ENCODE peak calls at places on chromosomes 7 and 10, in four cellular contexts. W is HepG2, T is H1, G is HCT116. B is an unnamed sample.

GRCh38 chr7:100483728-100484635 is at the start of gene NYAP1:
- DNase-seq in W (no peak), T (peak), G (no peak), B (peak)

GRCh38 chr7:151059362-151060112 is at the start of gene SLC4A2:
- DNase-seq in G (no peak), T (peak), W (peak), B (peak)

GRCh38 chr7:130921391-130922180 is 187.6 kb upstream of the KLF14 start:
- DNase-seq in T (peak), W (no peak), G (no peak), B (no peak)

GRCh38 chr7:129605038-129605437 is 6.5 kb upstream of the NRF1 start:
- DNase-seq in G (no peak), T (no peak), W (no peak), B (no peak)

GRCh38 chr10:123621492-123621891 is 44.7 kb upstream of the GPR26 start:
- DNase-seq in G (no peak), T (no peak), W (no peak), B (no peak)

GRCh38 chr7:38506756-38507155 is 124.4 kb downstream of the AMPH start:
- DNase-seq in W (no peak), T (no peak), G (no peak), B (no peak)

GRCh38 chr7:158279539-158280466 is 307.8 kb downstream of the PTPRN2 start:
- DNase-seq in T (no peak), G (no peak), W (no peak), B (no peak)

GRCh38 chr7:87507446-87507845 is 32.0 kb upstream of the ABCB4 start:
- DNase-seq in W (peak), T (no peak), G (no peak), B (no peak)

GRCh38 chr7:2651336-2651735 is 19.6 kb downstream of the TTYH3 start:
- DNase-seq in W (peak), T (no peak), G (no peak), B (no peak)
- TF ChIP-seq JUND in W (no peak), T (no peak), G (no peak), B (no peak)

DNA sequence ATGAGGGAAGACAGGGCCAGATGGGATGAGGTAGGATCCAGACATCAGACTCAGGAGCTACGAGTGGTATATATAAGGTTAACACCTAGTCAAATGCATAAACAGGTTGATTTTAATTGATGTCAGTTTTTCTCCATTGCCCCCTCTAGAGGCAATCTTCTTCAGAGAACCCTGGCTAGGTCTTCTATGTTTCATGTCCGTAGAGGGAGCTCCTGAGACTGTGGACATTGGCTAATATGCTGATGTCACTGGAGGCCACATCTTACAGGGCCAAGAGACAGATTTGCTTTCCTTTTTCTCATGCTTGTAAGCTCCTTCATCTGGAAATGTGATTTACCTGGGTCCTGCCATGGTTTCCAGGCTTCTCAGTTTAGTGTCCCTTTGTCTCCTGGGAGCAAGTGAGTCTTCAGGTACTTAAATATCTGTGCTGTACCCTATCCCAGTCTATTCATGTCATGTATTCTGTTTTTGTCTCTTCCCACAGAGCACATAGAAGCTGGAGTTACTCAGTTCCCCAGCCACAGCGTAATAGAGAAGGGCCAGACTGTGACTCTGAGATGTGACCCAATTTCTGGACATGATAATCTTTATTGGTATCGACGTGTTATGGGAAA is 161.6 kb upstream of the PRSS1 start:
- DNase-seq in T (no peak), G (peak), W (peak), B (peak)
- TF ChIP-seq JUND in T (no peak), G (no peak), W (no peak), B (no peak)

GRCh38 chr10:95245425-95246055 is 45.3 kb downstream of the PDLIM1 start:
- DNase-seq in W (no peak), G (no peak), T (no peak), B (no peak)

GRCh38 chr10:95247881-95248583 is 42.8 kb downstream of the PDLIM1 start:
- DNase-seq in W (no peak), T (peak), G (no peak), B (no peak)

GRCh38 chr10:95248989-95249388 is 41.8 kb downstream of the PDLIM1 start:
- DNase-seq in G (no peak), T (peak), W (no peak), B (no peak)

GRCh38 chr10:95247200-95247880 is 43.5 kb downstream of the PDLIM1 start:
- DNase-seq in W (peak), G (no peak), T (no peak), B (no peak)

DNA sequence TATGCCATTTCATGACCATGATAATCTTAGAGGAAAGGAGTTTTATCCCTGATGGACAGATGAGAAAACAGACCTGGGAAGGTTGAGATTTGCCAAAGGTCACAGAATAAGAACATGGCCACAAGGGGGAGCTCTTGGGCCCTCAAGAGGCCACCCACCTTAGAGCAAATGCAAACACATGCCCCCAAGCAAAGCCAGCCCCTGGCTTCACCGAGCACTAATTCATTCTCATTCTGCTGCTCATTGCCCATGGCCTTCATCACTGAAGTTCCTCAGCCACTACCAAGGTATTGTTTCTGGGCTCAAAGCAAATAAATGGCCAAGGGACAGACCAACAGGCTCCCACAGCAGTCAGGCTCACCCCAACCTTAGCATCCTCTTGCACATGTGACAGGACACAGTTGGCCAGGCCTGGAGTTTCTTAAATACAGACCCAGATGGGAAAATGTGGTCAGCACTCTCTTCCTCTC is 44.2 kb downstream of the PDLIM1 start:
- DNase-seq in W (peak), T (peak), G (peak), B (peak)
- TF ChIP-seq JUND in W (no peak), T (peak), G (no peak), B (no peak)

DNA sequence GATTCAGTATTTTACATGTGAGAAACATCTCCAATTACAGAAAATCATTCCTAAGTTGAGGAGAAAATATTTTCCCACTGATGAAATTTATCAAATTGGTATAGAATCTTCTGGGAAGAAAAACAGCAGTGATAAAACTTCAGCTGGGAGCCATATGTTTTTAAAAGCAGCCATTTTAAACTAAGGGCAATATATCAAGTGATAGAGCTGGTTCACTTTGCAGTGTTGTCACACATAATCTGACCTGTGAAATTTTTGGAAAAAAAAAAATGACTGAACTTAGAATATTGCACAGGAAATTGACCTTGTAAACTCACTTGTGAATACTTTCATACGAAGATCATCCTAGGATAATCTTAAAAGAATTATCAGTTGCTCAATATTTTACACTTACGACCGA is 10.5 kb upstream of the EZH2 start:
- DNase-seq in T (no peak), G (no peak), W (no peak), B (no peak)
- TF ChIP-seq JUND in T (no peak), G (no peak), W (no peak), B (no peak)

GRCh38 chr10:93461807-93462178 is 20.3 kb downstream of the MYOF start:
- DNase-seq in G (peak), T (no peak), W (no peak), B (no peak)
- TF ChIP-seq JUND in G (no peak), T (no peak), W (no peak), B (no peak)

GRCh38 chr10:130480491-130480890 is 344.3 kb downstream of the GLRX3 start:
- DNase-seq in T (no peak), W (no peak), G (no peak), B (no peak)

GRCh38 chr10:130481076-130481930 is 345.1 kb downstream of the GLRX3 start:
- DNase-seq in T (no peak), G (no peak), W (no peak), B (no peak)

GRCh38 chr10:130479906-130480305 is 343.7 kb downstream of the GLRX3 start:
- DNase-seq in T (no peak), G (no peak), W (no peak), B (no peak)

GRCh38 chr10:130479146-130479545 is 343.0 kb downstream of the GLRX3 start:
- DNase-seq in T (no peak), G (no peak), W (no peak), B (no peak)

DNA sequence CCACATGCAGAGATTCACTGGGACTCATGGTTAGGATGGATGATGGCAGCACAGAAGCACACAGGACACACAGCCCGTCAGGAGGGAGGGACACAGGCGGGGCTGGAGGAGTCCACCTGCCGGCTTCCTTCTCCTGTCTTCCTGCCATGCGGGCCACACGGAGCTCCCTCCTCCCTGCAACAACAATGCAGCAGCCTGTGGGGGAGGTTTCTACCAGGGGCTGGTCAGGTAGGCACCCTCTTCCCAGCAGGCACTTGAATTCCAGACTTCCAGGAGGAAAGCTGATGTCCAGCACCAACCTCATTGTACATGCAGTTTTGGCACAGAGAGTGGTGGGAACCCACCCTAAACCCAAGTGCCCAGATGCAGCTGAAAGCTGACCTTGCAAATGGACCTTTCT is 341.2 kb downstream of the GLRX3 start:
- DNase-seq in G (no peak), W (no peak), T (no peak), B (no peak)
- TF ChIP-seq JUND in G (no peak), W (no peak), T (no peak), B (no peak)

GRCh38 chr10:26197248-26197647 is 19.3 kb upstream of the GAD2 start:
- DNase-seq in G (no peak), T (no peak), W (no peak), B (no peak)

GRCh38 chr10:26199841-26200240 is 16.7 kb upstream of the GAD2 start:
- DNase-seq in T (no peak), W (no peak), G (no peak), B (no peak)

DNA sequence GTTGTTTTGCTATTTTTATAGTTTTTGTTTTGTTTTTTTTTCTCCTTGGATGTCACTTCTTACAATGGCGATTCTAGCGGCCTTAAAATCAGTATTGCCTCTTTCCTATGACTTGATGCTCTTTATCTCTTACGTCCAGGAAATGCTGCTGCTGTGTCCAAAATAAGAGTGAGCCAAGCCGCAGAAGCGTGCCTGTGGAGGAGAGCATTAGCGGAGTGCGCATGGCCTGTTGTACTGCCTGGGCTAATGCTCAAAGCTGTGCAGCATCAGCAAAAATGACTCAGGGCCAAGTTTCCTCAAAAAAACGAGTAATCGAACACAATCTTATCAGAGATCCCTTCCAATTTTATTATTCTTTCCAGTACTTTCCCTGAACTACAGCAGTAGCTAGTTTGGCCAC is 18.5 kb upstream of the GAD2 start:
- DNase-seq in W (no peak), G (no peak), T (no peak), B (no peak)
- TF ChIP-seq JUND in W (no peak), G (no peak), T (no peak), B (no peak)

GRCh38 chr10:42809670-42810069 is 27.1 kb downstream of the BMS1 start:
- DNase-seq in T (no peak), G (no peak), W (no peak), B (no peak)
- TF ChIP-seq JUND in T (no peak), G (no peak), W (no peak), B (no peak)

B was measured in T47D.